ENCODE peak calls at places on chromosomes 16 and 17, in six cellular contexts. D, Y, V, P, T and O are unnamed samples.

GRCh38 chr16:53041196-53041977 is 11.3 kb downstream of the CHD9NB start:
- DNase-seq in T (no peak), P (no peak), D (peak; percentile 66), V (no peak), Y (no peak), O (no peak)

GRCh38 chr16:89189358-89190025 is 10.8 kb downstream of the SLC22A31 start:
- DNase-seq in V (peak; percentile 29), Y (no peak), T (no peak), D (no peak), P (no peak), O (no peak)

GRCh38 chr17:80361495-80362220 is 53.3 kb upstream of the ENDOV start:
- DNase-seq in P (no peak), D (no peak), V (peak; percentile 31), Y (no peak), T (no peak), O (no peak)

GRCh38 chr17:7910711-7911110 is 5.4 kb downstream of the RNF227 start:
- DNase-seq in Y (no peak), P (no peak), V (no peak), T (no peak), D (no peak), O (no peak)

GRCh38 chr17:29292992-29293889 is 707 bp downstream of the NUFIP2 start:
- DNase-seq in P (no peak), T (no peak), V (peak; percentile 81), Y (no peak), D (peak; percentile 50), O (no peak)

GRCh38 chr16:67052399-67052798 is 23.4 kb downstream of the CBFB start:
- DNase-seq in Y (no peak), P (no peak), T (no peak), D (no peak), V (no peak), O (no peak)

GRCh38 chr17:20307325-20307910 is 159.9 kb downstream of the LGALS9B start:
- DNase-seq in Y (no peak), P (no peak), V (no peak), T (no peak), D (no peak), O (no peak)

GRCh38 chr17:4003501-4004421 is 39.5 kb upstream of the ATP2A3 start:
- DNase-seq in P (no peak), T (no peak), Y (no peak), V (peak; percentile 86), D (no peak), O (no peak)

GRCh38 chr16:35574454-35575431 is 2115.3 kb downstream of the TP53TG3F start:
- DNase-seq in T (no peak), D (no peak), Y (no peak), V (no peak), P (no peak), O (no peak)

GRCh38 chr17:42999003-42999525 is 845 bp downstream of the RPL27 start:
- DNase-seq in P (no peak), T (no peak), Y (no peak), V (peak; percentile 28), D (no peak), O (no peak)

GRCh38 chr16:68351991-68352431 is 41.2 kb downstream of the PRMT7 start:
- DNase-seq in P (no peak), Y (no peak), T (no peak), V (peak; percentile 37), D (no peak), O (no peak)

GRCh38 chr17:55286681-55287589 is 22.2 kb downstream of the HLF start:
- DNase-seq in Y (no peak), D (no peak), T (no peak), V (peak; percentile 77), P (no peak), O (no peak)

GRCh38 chr16:66357523-66357928 is 9.0 kb upstream of the CDH5 start:
- DNase-seq in D (peak; percentile 51), T (peak; percentile 63), Y (peak; percentile 55), V (no peak), P (no peak), O (peak; percentile 42)

GRCh38 chr17:45338996-45339535 is 22.2 kb upstream of the MAP3K14 start:
- DNase-seq in D (no peak), V (no peak), Y (no peak), P (no peak), T (no peak), O (no peak)

GRCh38 chr17:5947701-5948180 is 122.4 kb upstream of the WSCD1 start:
- DNase-seq in Y (no peak), T (no peak), V (no peak), P (no peak), D (no peak), O (no peak)

GRCh38 chr17:31148205-31148604 is 53.4 kb downstream of the NF1 start:
- DNase-seq in T (no peak), P (no peak), D (no peak), Y (no peak), V (no peak), O (no peak)

GRCh38 chr16:50567651-50568050 is 19.5 kb downstream of the NKD1 start:
- DNase-seq in T (no peak), P (no peak), V (no peak), D (no peak), Y (no peak), O (no peak)

GRCh38 chr16:89572042-89572441 is 3.5 kb upstream of the CPNE7 start:
- DNase-seq in V (no peak), T (no peak), Y (no peak), D (no peak), P (no peak), O (no peak)

GRCh38 chr17:70314096-70314495 is 144.8 kb downstream of the KCNJ2 start:
- DNase-seq in Y (no peak), P (no peak), V (no peak), T (no peak), D (no peak), O (no peak)

GRCh38 chr17:42879596-42879985 is 21.0 kb upstream of the G6PC1 start:
- DNase-seq in T (no peak), Y (no peak), V (no peak), D (no peak), P (no peak), O (peak; percentile 42)

GRCh38 chr17:7932483-7932891 is 481 bp downstream of the CNTROB start:
- DNase-seq in T (no peak), D (no peak), P (no peak), Y (no peak), V (no peak), O (no peak)